ENCODE peak calls at places on chromosome 6, in four cellular contexts. P, B, T and Q are unnamed samples.

GRCh38 chr6:44593539-44593944 is 206.0 kb downstream of the CDC5L start:
- DNase-seq in T (no peak), P (no peak), B (peak; percentile 75), Q (peak; percentile 66)

GRCh38 chr6:106547961-106548453 is 81.3 kb downstream of the RTN4IP1 start:
- DNase-seq in P (no peak), B (peak; percentile 63), T (no peak), Q (peak; percentile 81)

GRCh38 chr6:142207265-142207877 is 60.3 kb downstream of the VTA1 start:
- DNase-seq in T (peak; percentile 16), P (no peak), B (peak; percentile 44), Q (peak; percentile 30)

GRCh38 chr6:227074-227782 is 65.1 kb upstream of the DUSP22 start:
- DNase-seq in B (no peak), P (peak; percentile 29), T (no peak), Q (no peak)

GRCh38 chr6:122033564-122034181 is 365.8 kb upstream of the HSF2 start:
- DNase-seq in P (peak; percentile 57), T (peak; percentile 50), B (peak; percentile 56), Q (peak; percentile 40)

GRCh38 chr6:135182120-135182992 is 1.2 kb downstream of the MYB start:
- DNase-seq in P (no peak), B (peak; percentile 40), T (no peak), Q (no peak)

GRCh38 chr6:53493635-53494025 is 51.3 kb downstream of the GCLC start:
- DNase-seq in B (no peak), P (no peak), T (no peak), Q (no peak)

GRCh38 chr6:65927141-65927540 is 220.1 kb upstream of the EYS start:
- DNase-seq in P (no peak), B (no peak), T (no peak), Q (peak; percentile 53)

GRCh38 chr6:6649824-6650349 is 61.4 kb downstream of the LY86 start:
- DNase-seq in B (no peak), T (no peak), P (no peak), Q (no peak)